ENCODE peak calls at places on chromosomes 3 and 15, in four cellular contexts. Z is endothelial cell of umbilical vein, F is A549, V is HepG2. Y is an unnamed sample.

GRCh38 chr3:58623478-58623877 is 43.1 kb downstream of the FAM3D start:
- DNase-seq in Z (no peak), F (no peak), V (no peak), Y (no peak)

GRCh38 chr15:68817304-68818087 is 3.2 kb downstream of the ANP32A start:
- DNase-seq in Z (peak), V (peak), F (peak), Y (peak)

GRCh38 chr3:86960551-86960950 is 30.4 kb downstream of the VGLL3 start:
- DNase-seq in V (no peak), F (no peak), Z (no peak), Y (no peak)

GRCh38 chr3:133115178-133115577 is 77.0 kb downstream of the TMEM108 start:
- DNase-seq in F (no peak), V (no peak), Z (no peak), Y (no peak)

GRCh38 chr3:69081583-69082262 is 1.6 kb upstream of the UBA3 start:
- DNase-seq in V (no peak), Z (peak), F (peak), Y (no peak)

GRCh38 chr15:94205366-94205765 is 26.0 kb upstream of the MCTP2 start:
- DNase-seq in F (no peak), Z (no peak), V (no peak), Y (peak)

GRCh38 chr3:115038831-115039230 is 108.3 kb downstream of the ZBTB20 start:
- DNase-seq in V (no peak), Z (no peak), F (peak), Y (no peak)

GRCh38 chr3:6551165-6551564 is 309.8 kb upstream of the GRM7 start:
- DNase-seq in V (no peak), F (no peak), Z (no peak), Y (no peak)

GRCh38 chr15:61584410-61584809 is 355.3 kb upstream of the RORA start:
- DNase-seq in V (no peak), Z (peak), F (no peak), Y (peak)

GRCh38 chr3:177134811-177135210 is 62.5 kb downstream of the TBL1XR1 start:
- DNase-seq in V (no peak), F (no peak), Z (no peak), Y (no peak)

GRCh38 chr3:149968216-149968615 is 2.5 kb downstream of the PFN2 start:
- DNase-seq in F (peak), Z (no peak), V (no peak), Y (no peak)

GRCh38 chr15:70569718-70570231 is 193.6 kb downstream of the UACA start:
- DNase-seq in V (peak), Z (no peak), F (peak), Y (no peak)

GRCh38 chr15:79067969-79068368 is 22.6 kb downstream of the RASGRF1 start:
- DNase-seq in V (no peak), Z (no peak), F (no peak), Y (no peak)

GRCh38 chr15:36024066-36024465 is 478.1 kb upstream of the DPH6 start:
- DNase-seq in Z (no peak), F (no peak), V (no peak), Y (no peak)

GRCh38 chr15:49036650-49037545 is 9.3 kb downstream of the SECISBP2L start:
- DNase-seq in F (no peak), Z (no peak), V (no peak), Y (no peak)

GRCh38 chr3:172347895-172348680 is 100.2 kb downstream of the GHSR start:
- DNase-seq in Z (peak), V (no peak), F (no peak), Y (no peak)

GRCh38 chr3:152120606-152121291 is 148.0 kb upstream of the MBNL1 start:
- DNase-seq in Z (no peak), V (no peak), F (no peak), Y (no peak)

GRCh38 chr15:64678126-64678819 is 97.1 kb downstream of the RBPMS2 start:
- DNase-seq in Z (no peak), F (no peak), V (no peak), Y (no peak)

GRCh38 chr15:90184119-90184785 is 16.9 kb upstream of the SEMA4B start:
- DNase-seq in V (peak), Z (no peak), F (peak), Y (no peak)

GRCh38 chr3:112782481-112782880 is 64.2 kb downstream of the CD200R1L start:
- DNase-seq in Z (no peak), F (no peak), V (no peak), Y (no peak)

GRCh38 chr15:63035977-63036376 is 6.6 kb upstream of the TPM1 start:
- DNase-seq in V (no peak), Z (no peak), F (no peak), Y (no peak)

GRCh38 chr3:134378384-134378783 is 4.1 kb upstream of the AMOTL2 start:
- DNase-seq in F (no peak), V (peak), Z (peak), Y (peak)

GRCh38 chr3:140023616-140024530 is 88.9 kb downstream of the CLSTN2 start:
- DNase-seq in Z (no peak), F (no peak), V (no peak), Y (no peak)

GRCh38 chr3:121707531-121708273 is 41.8 kb downstream of the GOLGB1 start:
- DNase-seq in F (no peak), V (no peak), Z (no peak), Y (no peak)

GRCh38 chr15:82532991-82533481 is 7.2 kb downstream of the RPS17 start:
- DNase-seq in V (no peak), Z (no peak), F (no peak), Y (peak)

GRCh38 chr3:189780556-189781270 is 149.5 kb downstream of the TP63 start:
- DNase-seq in F (no peak), V (no peak), Z (no peak), Y (no peak)

GRCh38 chr3:187802928-187803259 is 57.6 kb upstream of the BCL6 start:
- DNase-seq in F (no peak), Z (no peak), V (no peak), Y (no peak)

GRCh38 chr15:100059094-100059493 is 282.7 kb downstream of the ADAMTS17 start:
- DNase-seq in F (no peak), V (no peak), Z (no peak), Y (no peak)

GRCh38 chr15:68106656-68107055 is 52.5 kb downstream of the PIAS1 start:
- DNase-seq in Z (no peak), F (no peak), V (peak), Y (no peak)

GRCh38 chr3:31977736-31978135 is 3.3 kb downstream of the OSBPL10 start:
- DNase-seq in F (no peak), Z (no peak), V (no peak), Y (no peak)

GRCh38 chr3:110615454-110615853 is 456.2 kb upstream of the NECTIN3 start:
- DNase-seq in V (no peak), F (no peak), Z (no peak), Y (no peak)
- TF ChIP-seq MAX in V (no peak), F (no peak), Z (no peak), Y (no peak)

DNA sequence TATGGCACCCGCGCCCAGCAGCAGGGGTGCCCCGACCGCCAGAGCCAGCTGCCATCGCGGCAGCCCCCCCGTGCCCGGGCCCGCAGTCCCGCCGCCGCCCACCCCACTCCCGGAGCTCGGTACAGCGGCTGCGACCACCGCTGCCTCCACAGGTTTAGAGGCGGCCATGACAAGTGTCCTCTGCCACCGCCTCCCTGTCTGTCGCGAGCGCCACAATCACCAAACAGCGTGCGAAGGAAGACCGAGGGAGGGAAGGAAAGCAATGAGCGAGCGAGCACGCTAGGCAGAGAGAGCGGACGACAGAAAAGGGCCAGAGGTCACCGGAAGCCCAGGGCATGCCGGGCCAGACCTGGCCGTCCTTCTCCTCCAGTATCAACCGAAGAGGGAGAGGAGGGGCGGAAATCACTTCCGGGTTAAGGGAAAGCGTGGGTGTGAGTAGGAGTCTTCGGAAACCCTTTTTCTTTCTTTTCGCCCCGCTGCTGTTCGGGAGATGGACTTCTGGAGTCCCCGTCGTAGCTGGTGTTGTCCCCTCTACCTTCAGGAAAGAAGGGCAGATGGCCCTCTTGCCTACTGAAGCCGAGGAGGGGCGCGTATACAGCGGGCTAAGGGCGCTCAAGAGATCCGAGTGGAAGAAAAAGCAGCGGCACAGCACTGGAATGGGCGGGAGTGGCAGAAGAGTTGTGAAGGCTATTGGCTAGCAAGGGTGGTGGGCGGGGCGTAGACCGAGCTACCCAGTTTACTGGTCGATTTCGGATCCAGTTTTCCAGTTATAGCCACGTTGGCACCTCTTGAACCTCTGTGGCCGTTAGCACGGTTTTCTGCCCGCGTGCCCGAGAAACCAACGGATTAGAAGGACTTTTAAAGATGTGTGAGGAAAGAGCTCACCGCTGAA is at the start of the genes LNP1 and TOMM70:
- DNase-seq in F (peak), V (peak), Z (peak), Y (peak)
- TF ChIP-seq POLR2A in F (peak), V (peak), Z (peak), Y (peak)

GRCh38 chr3:13021141-13021933 is 51.9 kb downstream of the IQSEC1 start:
- DNase-seq in V (no peak), F (no peak), Z (peak), Y (peak)
- TF ChIP-seq MAX in V (no peak), F (no peak), Z (no peak), Y (no peak)

DNA sequence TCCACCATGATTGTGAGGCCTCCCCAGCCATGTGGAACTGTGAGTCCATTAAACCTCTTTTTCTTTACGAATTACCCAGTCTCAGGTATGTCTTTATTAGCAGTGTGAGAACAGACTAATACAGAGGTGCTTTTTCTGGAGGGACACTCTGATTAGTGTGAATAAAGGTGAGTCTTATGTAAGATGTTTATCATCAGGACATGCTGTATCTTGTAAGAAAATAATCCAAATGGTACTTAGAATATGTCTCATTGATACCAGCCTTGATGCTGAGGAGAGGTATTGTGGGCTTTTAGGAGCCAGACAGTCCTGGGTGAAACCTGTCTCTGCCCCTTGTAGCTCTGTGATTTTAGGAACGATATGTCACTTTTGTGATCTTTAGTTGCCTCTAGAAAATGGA is 43.1 kb downstream of the SLCO3A1 start:
- DNase-seq in Z (no peak), V (no peak), F (no peak), Y (no peak)
- TF ChIP-seq POLR2A in Z (no peak), V (no peak), F (no peak), Y (no peak)

GRCh38 chr3:40930131-40930538 is 269.2 kb upstream of the CTNNB1 start:
- DNase-seq in Z (no peak), F (no peak), V (peak), Y (peak)
- TF ChIP-seq MAX in Z (no peak), F (no peak), V (no peak), Y (no peak)

GRCh38 chr3:51941798-51942602 is at the start of the genes PARP3 and RRP9:
- DNase-seq in Z (peak), V (peak), F (peak), Y (peak)
- TF ChIP-seq POLR2A in Z (peak), V (peak), F (peak), Y (peak)

GRCh38 chr3:107431298-107432012 is 54.2 kb downstream of the CCDC54 start:
- DNase-seq in Z (peak), V (no peak), F (peak), Y (peak)
- TF ChIP-seq MAX in Z (no peak), V (peak), F (peak), Y (no peak)

DNA sequence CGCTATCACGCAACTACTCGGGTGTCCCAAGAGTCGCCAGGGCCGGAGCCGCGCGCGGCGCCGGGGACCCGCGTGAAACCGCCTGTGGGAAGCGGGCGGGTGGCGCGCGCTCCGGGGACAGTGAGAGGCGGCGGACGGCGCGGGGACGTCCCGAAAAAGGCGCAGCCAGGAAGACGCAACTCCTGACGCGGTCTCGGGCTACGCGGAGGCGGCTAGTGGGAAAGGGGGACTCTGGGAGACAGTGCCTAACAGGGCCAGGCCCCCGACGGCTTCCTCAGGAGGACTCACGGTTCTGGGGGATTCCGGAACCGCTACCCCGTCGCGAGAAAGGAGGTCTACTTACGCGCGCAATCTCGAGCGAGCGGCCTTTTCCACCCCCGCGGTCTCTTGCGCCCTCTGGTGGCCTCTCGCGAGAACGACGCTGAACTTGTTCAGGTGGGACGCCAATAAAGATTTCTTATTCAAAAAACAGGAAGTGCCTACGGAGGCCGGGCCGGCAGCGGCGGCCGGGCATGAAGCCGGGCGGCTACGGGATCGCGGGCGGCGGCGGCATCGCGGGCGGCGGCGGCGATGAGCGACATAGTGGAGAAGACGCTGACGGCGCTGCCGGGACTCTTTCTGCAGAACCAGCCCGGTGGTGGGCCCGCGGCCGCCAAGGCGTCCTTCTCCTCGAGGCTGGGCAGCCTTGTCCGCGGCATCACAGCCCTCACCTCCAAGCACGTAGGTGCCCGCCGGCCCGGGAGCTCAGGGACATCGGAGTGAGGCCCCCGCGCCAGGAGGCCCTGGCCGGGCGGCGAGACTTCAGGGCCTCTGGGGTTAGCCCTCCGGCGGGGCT is at the start of gene AP4E1:
- DNase-seq in Z (peak), F (peak), V (peak), Y (peak)
- TF ChIP-seq POLR2A in Z (peak), F (peak), V (peak), Y (peak)

Y was measured in NB4.